ENCODE peak calls at places on chromosomes 12 and 14, in four cellular contexts. One of them, this sample, is unnamed.

GRCh38 chr14:88249266-88249665 is 73.8 kb downstream of the KCNK10 start:
- DNase-seq in HCT116: no peak
- DNase-seq in HepG2: no peak
- DNase-seq in K562: no peak
- DNase-seq in this sample: no peak

GRCh38 chr14:72215080-72215479 is 282.9 kb downstream of the RGS6 start:
- DNase-seq in HCT116: no peak
- DNase-seq in HepG2: no peak
- DNase-seq in K562: no peak
- DNase-seq in this sample: no peak

GRCh38 chr12:75971253-75971652 is 60.3 kb downstream of the PHLDA1 start:
- DNase-seq in HCT116: no peak
- DNase-seq in HepG2: no peak
- DNase-seq in K562: no peak
- DNase-seq in this sample: no peak

GRCh38 chr14:103880986-103881926 is 33.9 kb upstream of the PPP1R13B start:
- DNase-seq in HCT116: no peak
- DNase-seq in HepG2: peak
- DNase-seq in K562: no peak
- DNase-seq in this sample: no peak

GRCh38 chr14:68978550-68978911 is 571 bp downstream of the ACTN1 start:
- DNase-seq in HCT116: no peak
- DNase-seq in HepG2: no peak
- DNase-seq in K562: peak
- DNase-seq in this sample: no peak

GRCh38 chr12:113232787-113233585 is 11.7 kb downstream of the TPCN1 start:
- DNase-seq in HCT116: no peak
- DNase-seq in HepG2: no peak
- DNase-seq in K562: no peak
- DNase-seq in this sample: no peak

GRCh38 chr12:53093777-53094393 is 3.6 kb upstream of the IGFBP6 start:
- DNase-seq in HCT116: no peak
- DNase-seq in HepG2: no peak
- DNase-seq in K562: no peak
- DNase-seq in this sample: no peak

GRCh38 chr14:96143906-96144305 is 60.7 kb upstream of the BDKRB2 start:
- DNase-seq in HCT116: no peak
- DNase-seq in HepG2: no peak
- DNase-seq in K562: no peak
- DNase-seq in this sample: no peak

GRCh38 chr12:3137268-3137761 is 60.1 kb downstream of the TSPAN9 start:
- DNase-seq in HCT116: no peak
- DNase-seq in HepG2: no peak
- DNase-seq in K562: no peak
- DNase-seq in this sample: peak

GRCh38 chr12:3138896-3139590 is 61.9 kb downstream of the TSPAN9 start:
- DNase-seq in HCT116: no peak
- DNase-seq in HepG2: no peak
- DNase-seq in K562: no peak
- DNase-seq in this sample: no peak

GRCh38 chr12:3139760-3140159 is 62.6 kb downstream of the TSPAN9 start:
- DNase-seq in HCT116: no peak
- DNase-seq in HepG2: no peak
- DNase-seq in K562: no peak
- DNase-seq in this sample: no peak

GRCh38 chr12:3136641-3137267 is 59.6 kb downstream of the TSPAN9 start:
- DNase-seq in HCT116: no peak
- DNase-seq in HepG2: no peak
- DNase-seq in K562: no peak
- DNase-seq in this sample: no peak

DNA sequence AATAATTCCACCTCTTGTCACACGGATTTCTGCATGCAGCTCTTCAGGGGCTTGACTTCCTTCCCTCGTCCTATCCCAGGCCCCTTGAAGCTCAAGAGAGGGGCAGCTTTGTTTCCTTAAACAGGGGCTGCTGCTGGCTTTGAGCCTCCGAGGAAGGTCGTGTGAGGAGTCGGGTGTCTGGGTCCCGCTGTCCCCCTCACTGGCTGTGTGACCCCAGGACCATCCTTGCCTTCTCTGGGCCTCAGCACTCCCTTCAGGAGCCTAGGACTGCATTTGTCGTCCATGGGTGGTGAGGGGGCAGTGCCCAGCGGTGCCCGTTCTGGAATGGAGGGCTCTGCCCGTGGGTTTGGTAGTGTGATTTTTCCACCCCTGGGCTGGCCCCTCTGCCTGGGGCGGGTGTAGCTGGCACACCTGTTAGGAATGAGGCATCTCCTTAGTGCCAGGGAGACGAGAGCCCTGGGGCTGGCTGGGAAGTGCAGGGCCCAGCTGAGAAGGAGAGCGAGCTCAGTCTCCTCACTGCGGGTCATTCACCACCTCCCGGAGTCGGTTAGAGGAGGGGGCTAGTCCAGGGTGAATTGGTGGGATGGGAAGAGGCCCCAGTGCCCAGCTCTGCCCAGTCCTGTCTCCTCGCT is 60.8 kb downstream of the TSPAN9 start:
- DNase-seq in HCT116: no peak
- DNase-seq in HepG2: no peak
- DNase-seq in K562: no peak
- DNase-seq in this sample: no peak
- H3K9ac ChIP-seq in HCT116: no peak
- H3K9ac ChIP-seq in HepG2: no peak
- H3K9ac ChIP-seq in K562: no peak
- H3K9ac ChIP-seq in this sample: peak

GRCh38 chr12:131720921-131721320 is 10.0 kb downstream of the SFSWAP start:
- DNase-seq in HCT116: no peak
- DNase-seq in HepG2: no peak
- DNase-seq in K562: no peak
- DNase-seq in this sample: no peak

GRCh38 chr12:131723532-131723931 is 12.6 kb downstream of the SFSWAP start:
- DNase-seq in HCT116: no peak
- DNase-seq in HepG2: no peak
- DNase-seq in K562: no peak
- DNase-seq in this sample: peak

GRCh38 chr12:131721548-131721947 is 10.7 kb downstream of the SFSWAP start:
- DNase-seq in HCT116: no peak
- DNase-seq in HepG2: no peak
- DNase-seq in K562: no peak
- DNase-seq in this sample: no peak

GRCh38 chr12:131728720-131729119 is 17.8 kb downstream of the SFSWAP start:
- DNase-seq in HCT116: no peak
- DNase-seq in HepG2: no peak
- DNase-seq in K562: no peak
- DNase-seq in this sample: no peak

GRCh38 chr12:131724534-131724933 is 13.6 kb downstream of the SFSWAP start:
- DNase-seq in HCT116: no peak
- DNase-seq in HepG2: no peak
- DNase-seq in K562: no peak
- DNase-seq in this sample: no peak
- TF ChIP-seq ZNF274 in HCT116: no peak
- TF ChIP-seq ZNF274 in HepG2: no peak
- TF ChIP-seq ZNF274 in K562: no peak
- TF ChIP-seq ZNF274 in this sample: no peak

GRCh38 chr14:102516531-102517411 is 7.2 kb upstream of the ANKRD9 start:
- DNase-seq in HCT116: no peak
- DNase-seq in HepG2: peak
- DNase-seq in K562: peak
- DNase-seq in this sample: no peak
- TF ChIP-seq YY1 in HCT116: no peak
- TF ChIP-seq YY1 in HepG2: peak
- TF ChIP-seq YY1 in K562: no peak
- TF ChIP-seq YY1 in this sample: no peak

DNA sequence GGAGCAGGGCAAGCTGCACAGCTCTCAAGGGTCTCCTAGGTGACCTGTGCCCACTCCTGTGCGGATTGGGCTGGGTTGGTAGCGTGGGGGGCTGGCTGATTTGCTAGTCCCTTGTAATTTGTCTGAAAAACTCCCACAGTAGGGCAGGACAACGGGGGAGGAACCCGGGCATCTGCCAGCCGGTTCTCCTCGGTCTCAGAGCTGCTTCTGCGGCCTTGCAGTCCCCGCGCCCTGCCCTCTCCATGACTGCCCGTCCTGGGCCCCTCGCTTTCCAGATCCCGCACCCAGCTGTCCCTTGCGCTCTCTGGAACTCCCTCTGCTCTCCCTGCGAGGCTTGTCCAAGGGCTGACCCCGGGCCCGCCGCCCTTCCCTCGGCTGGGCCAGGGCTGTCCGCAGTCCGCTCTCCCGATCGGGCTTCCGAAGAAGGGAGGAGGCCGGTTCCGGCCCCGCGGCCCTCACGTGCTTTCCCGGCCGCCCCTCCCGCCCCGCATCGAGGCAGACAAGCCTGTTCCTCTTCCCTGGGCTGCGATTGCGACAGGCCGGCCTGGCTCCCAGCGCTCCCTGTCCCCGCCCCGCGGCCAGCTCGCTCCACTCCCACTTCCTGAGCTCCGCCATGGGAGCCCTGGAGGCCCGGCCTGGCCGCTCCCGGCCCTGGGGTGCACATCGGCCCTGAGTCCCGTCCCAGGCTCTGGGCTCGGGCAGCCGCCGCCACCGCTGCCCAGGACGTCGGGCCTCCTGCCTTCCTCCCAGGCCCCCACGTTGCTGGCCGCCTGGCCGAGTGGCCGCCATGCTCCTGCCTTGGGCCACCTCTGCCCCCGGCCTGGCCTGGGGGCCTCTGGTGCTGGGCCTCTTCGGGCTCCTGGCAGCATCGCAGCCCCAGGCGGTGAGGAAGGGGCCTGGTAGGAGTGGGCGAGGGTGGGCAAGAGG is at the start of gene LTBR:
- DNase-seq in HCT116: no peak
- DNase-seq in HepG2: peak
- DNase-seq in K562: peak
- DNase-seq in this sample: no peak
- H3K9ac ChIP-seq in HCT116: peak
- H3K9ac ChIP-seq in HepG2: peak
- H3K9ac ChIP-seq in K562: peak
- H3K9ac ChIP-seq in this sample: peak

GRCh38 chr12:100234591-100235304 is 32.1 kb downstream of the DEPDC4 start:
- DNase-seq in HCT116: peak
- DNase-seq in HepG2: peak
- DNase-seq in K562: peak
- DNase-seq in this sample: peak
- TF ChIP-seq ZNF274 in HCT116: no peak
- TF ChIP-seq ZNF274 in HepG2: no peak
- TF ChIP-seq ZNF274 in K562: no peak
- TF ChIP-seq ZNF274 in this sample: no peak

GRCh38 chr14:32009221-32009620 is 67.9 kb upstream of the ARHGAP5 start:
- DNase-seq in HCT116: no peak
- DNase-seq in HepG2: no peak
- DNase-seq in K562: no peak
- DNase-seq in this sample: no peak

GRCh38 chr14:32012062-32012461 is 65.0 kb upstream of the ARHGAP5 start:
- DNase-seq in HCT116: no peak
- DNase-seq in HepG2: no peak
- DNase-seq in K562: no peak
- DNase-seq in this sample: no peak

GRCh38 chr14:32009636-32010560 is 67.2 kb upstream of the ARHGAP5 start:
- DNase-seq in HCT116: no peak
- DNase-seq in HepG2: no peak
- DNase-seq in K562: peak
- DNase-seq in this sample: no peak

GRCh38 chr14:32011225-32011624 is 65.9 kb upstream of the ARHGAP5 start:
- DNase-seq in HCT116: no peak
- DNase-seq in HepG2: no peak
- DNase-seq in K562: no peak
- DNase-seq in this sample: no peak

GRCh38 chr14:32010561-32011188 is 66.4 kb upstream of the ARHGAP5 start:
- DNase-seq in HCT116: peak
- DNase-seq in HepG2: peak
- DNase-seq in K562: peak
- DNase-seq in this sample: no peak
- TF ChIP-seq YY1 in HCT116: no peak
- TF ChIP-seq YY1 in HepG2: no peak
- TF ChIP-seq YY1 in K562: no peak
- TF ChIP-seq YY1 in this sample: no peak

GRCh38 chr12:108566452-108566851 is 4.1 kb downstream of the ISCU start:
- DNase-seq in HCT116: no peak
- DNase-seq in HepG2: no peak
- DNase-seq in K562: no peak
- DNase-seq in this sample: no peak
- H3K9ac ChIP-seq in HCT116: peak
- H3K9ac ChIP-seq in HepG2: no peak
- H3K9ac ChIP-seq in K562: no peak
- H3K9ac ChIP-seq in this sample: no peak

DNA sequence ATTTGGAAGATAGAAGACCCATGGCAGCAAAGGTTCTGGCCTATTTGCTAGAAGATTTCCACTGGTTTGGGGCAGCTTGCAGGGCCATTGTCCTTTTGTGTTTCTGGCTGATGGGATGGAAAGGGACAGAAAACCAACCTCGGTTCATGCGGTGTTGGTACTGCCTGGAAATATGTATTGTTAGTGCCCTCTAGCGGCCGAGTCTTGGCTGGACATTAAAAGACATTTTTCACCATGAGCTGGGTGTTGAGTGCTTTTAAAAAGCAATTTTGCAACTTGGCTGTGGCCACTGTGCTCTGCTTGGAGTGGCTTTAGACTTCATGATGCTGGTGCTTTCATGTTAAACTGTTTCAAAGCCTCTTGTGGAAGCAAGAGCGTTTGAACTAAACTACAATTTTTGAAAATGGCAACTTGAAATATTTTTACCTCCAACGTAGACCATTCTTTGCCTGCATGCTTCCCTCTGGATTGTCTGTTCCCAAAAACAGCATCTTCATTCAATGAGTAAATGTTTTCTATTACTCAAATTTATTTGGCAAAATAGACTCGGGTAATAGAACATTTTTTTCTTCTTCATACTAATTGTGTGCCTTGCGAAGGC is 102.7 kb upstream of the TBX5 start:
- DNase-seq in HCT116: peak
- DNase-seq in HepG2: peak
- DNase-seq in K562: peak
- DNase-seq in this sample: peak
- TF ChIP-seq ZNF274 in HCT116: no peak
- TF ChIP-seq ZNF274 in HepG2: no peak
- TF ChIP-seq ZNF274 in K562: no peak
- TF ChIP-seq ZNF274 in this sample: no peak

GRCh38 chr14:61602733-61603077 is 92.6 kb upstream of the HIF1A start:
- DNase-seq in HCT116: no peak
- DNase-seq in HepG2: peak
- DNase-seq in K562: no peak
- DNase-seq in this sample: no peak
- TF ChIP-seq YY1 in HCT116: no peak
- TF ChIP-seq YY1 in HepG2: no peak
- TF ChIP-seq YY1 in K562: no peak
- TF ChIP-seq YY1 in this sample: no peak

This sample was measured in NT2/D1.